ENCODE peak calls at places on chromosome 11, in eight cellular contexts. C is activated T-cell treated with anti-CD3 and anti-CD28 coated beads for 1 hour, I is T follicular helper cell, M is left cardiac atrium, N is midbrain, U is IMR-90, V is GM04504, W is KBM-7. D is an unnamed sample.
A peak's percentile ranks its signal among the peaks of the same experiment; 100 is the strongest.

GRCh38 chr11:63761870-63762661 is 6.5 kb downstream of the ZFTA start:
- DNase-seq in V (no peak), W (no peak), N (no peak), C (no peak), U (no peak), M (peak; percentile 50), I (no peak), D (peak; percentile 45)

GRCh38 chr11:31987118-31988005 is 103.5 kb upstream of the RCN1 start:
- DNase-seq in W (no peak), M (no peak), V (no peak), I (no peak), U (no peak), C (no peak), N (no peak), D (no peak)

GRCh38 chr11:100939581-100939980 is 190.0 kb downstream of the PGR start:
- DNase-seq in V (no peak), I (no peak), W (no peak), U (no peak), C (no peak), N (no peak), M (no peak), D (no peak)

GRCh38 chr11:17498475-17498874 is 21.8 kb upstream of the ABCC8 start:
- DNase-seq in U (no peak), I (no peak), W (no peak), N (no peak), C (no peak), V (no peak), M (no peak), D (no peak)

GRCh38 chr11:82462588-82462987 is 271.1 kb downstream of the FAM181B start:
- DNase-seq in M (no peak), C (no peak), V (no peak), W (no peak), U (no peak), I (no peak), N (no peak), D (no peak)

GRCh38 chr11:60371854-60372253 is 6.5 kb upstream of the MS4A7 start:
- DNase-seq in M (no peak), C (no peak), N (no peak), V (no peak), I (no peak), W (no peak), U (no peak), D (no peak)

GRCh38 chr11:120652705-120653335 is 141.3 kb downstream of the GRIK4 start:
- DNase-seq in N (no peak), V (no peak), W (peak; percentile 13), U (peak; percentile 13), I (no peak), M (no peak), C (no peak), D (no peak)

GRCh38 chr11:9251306-9251705 is 13.8 kb downstream of the DENND5A start:
- DNase-seq in M (no peak), C (no peak), V (no peak), U (no peak), W (no peak), I (no peak), N (no peak), D (no peak)

GRCh38 chr11:2537896-2538855 is 93.4 kb downstream of the KCNQ1 start:
- DNase-seq in C (no peak), U (no peak), V (no peak), I (no peak), N (no peak), W (no peak), M (peak; percentile 3), D (no peak)

D was measured in left ventricle myocardium superior.